ENCODE peak calls at places on chromosomes 6 and 20, in seven cellular contexts. C is IMR-90, E is H9, O is neuronal stem cell, Q is H1, R is mesendoderm, W is mesenchymal stem cell. I is an unnamed sample.

GRCh38 chr20:23608251-23608846 is 2.6 kb upstream of the CST9 start:
- DNase-seq in C (no peak), E (peak; percentile 25), O (no peak), Q (peak; percentile 48), R (no peak), W (no peak), I (no peak)

GRCh38 chr20:5931411-5931810 is 18.9 kb downstream of the TRMT6 start:
- DNase-seq in C (no peak), E (no peak), O (no peak), Q (no peak), R (no peak), W (no peak), I (no peak)

GRCh38 chr6:168035098-168035660 is 37.7 kb downstream of the KIF25 start:
- DNase-seq in C (peak; percentile 78), E (peak; percentile 83), O (no peak), Q (no peak), R (peak; percentile 59), W (peak; percentile 93), I (peak; percentile 54)

GRCh38 chr6:40997256-40997957 is 41.6 kb downstream of the UNC5CL start:
- DNase-seq in C (peak; percentile 78), E (peak; percentile 88), O (peak; percentile 82), Q (peak; percentile 63), R (peak; percentile 99), W (peak; percentile 88), I (no peak)

GRCh38 chr20:59598625-59599310 is 5.6 kb upstream of the PHACTR3 start:
- DNase-seq in C (no peak), E (peak; percentile 70), O (peak; percentile 32), Q (peak; percentile 65), R (peak; percentile 52), W (no peak), I (peak; percentile 16)

GRCh38 chr6:118537579-118537978 is 10.5 kb upstream of the PLN start:
- DNase-seq in C (no peak), E (no peak), O (no peak), Q (no peak), R (no peak), W (peak; percentile 37), I (no peak)

GRCh38 chr6:106974999-106975698 is 620 bp upstream of the CD24 start:
- DNase-seq in C (no peak), E (peak; percentile 70), O (peak; percentile 71), Q (peak; percentile 82), R (peak; percentile 76), W (peak; percentile 33), I (peak; percentile 80)

GRCh38 chr6:12440981-12441380 is 150.8 kb downstream of the EDN1 start:
- DNase-seq in C (peak; percentile 9), E (no peak), O (peak; percentile 20), Q (no peak), R (no peak), W (peak; percentile 19), I (no peak)

GRCh38 chr6:130517444-130517931 is 151.7 kb downstream of the TMEM200A start:
- DNase-seq in C (peak; percentile 20), E (no peak), O (no peak), Q (no peak), R (no peak), W (no peak), I (peak; percentile 25)

GRCh38 chr6:52124126-52125121 is 37.0 kb upstream of the PKHD1 start:
- DNase-seq in C (no peak), E (no peak), O (no peak), Q (no peak), R (no peak), W (no peak), I (no peak)

GRCh38 chr6:83536034-83536646 is 23.8 kb downstream of the PRSS35 start:
- DNase-seq in C (peak; percentile 53), E (peak; percentile 60), O (peak; percentile 46), Q (peak; percentile 84), R (peak; percentile 73), W (peak; percentile 40), I (peak; percentile 59)

GRCh38 chr6:156988276-156989158 is 211.3 kb downstream of the ARID1B start:
- DNase-seq in C (no peak), E (no peak), O (no peak), Q (no peak), R (peak; percentile 73), W (peak; percentile 57), I (peak; percentile 49)

GRCh38 chr6:157893238-157893637 is 70.2 kb downstream of the SNX9 start:
- DNase-seq in C (no peak), E (no peak), O (no peak), Q (no peak), R (no peak), W (no peak), I (no peak)

GRCh38 chr20:2840967-2841531 is 504 bp downstream of the VPS16 start:
- DNase-seq in C (peak; percentile 72), E (peak; percentile 61), O (no peak), Q (peak; percentile 76), R (peak; percentile 46), W (peak; percentile 91), I (no peak)

GRCh38 chr20:33442136-33443005 is 1.2 kb downstream of the SNTA1 start:
- DNase-seq in C (no peak), E (no peak), O (no peak), Q (no peak), R (no peak), W (no peak), I (no peak)

GRCh38 chr6:47288245-47289090 is 21.2 kb downstream of the TNFRSF21 start:
- DNase-seq in C (no peak), E (no peak), O (no peak), Q (no peak), R (no peak), W (no peak), I (no peak)

GRCh38 chr6:11585426-11586016 is 48.0 kb downstream of the TMEM170B start:
- DNase-seq in C (peak; percentile 79), E (no peak), O (peak; percentile 43), Q (no peak), R (peak; percentile 73), W (peak; percentile 74), I (peak; percentile 81)

GRCh38 chr6:73879466-73879865 is 183.5 kb downstream of the CD109 start:
- DNase-seq in C (no peak), E (no peak), O (no peak), Q (no peak), R (no peak), W (no peak), I (no peak)

GRCh38 chr6:44116643-44117382 is 10.4 kb downstream of the MRPL14 start:
- DNase-seq in C (peak; percentile 93), E (no peak), O (no peak), Q (no peak), R (no peak), W (peak; percentile 91), I (peak; percentile 67)

GRCh38 chr6:64817525-64817924 is 889.5 kb downstream of the EYS start:
- DNase-seq in C (no peak), E (no peak), O (no peak), Q (no peak), R (no peak), W (no peak), I (no peak)

GRCh38 chr6:152277826-152278247 is 359.3 kb downstream of the SYNE1 start:
- DNase-seq in C (no peak), E (no peak), O (no peak), Q (no peak), R (no peak), W (no peak), I (no peak)

GRCh38 chr6:38035478-38035877 is 216.0 kb downstream of the ZFAND3 start:
- DNase-seq in C (no peak), E (no peak), O (no peak), Q (no peak), R (no peak), W (no peak), I (no peak)

GRCh38 chr20:31821427-31821826 is 2.3 kb downstream of the MYLK2 start:
- DNase-seq in C (no peak), E (no peak), O (no peak), Q (no peak), R (no peak), W (no peak), I (no peak)

GRCh38 chr6:133965817-133966360 is 12.9 kb downstream of the TBPL1 start:
- DNase-seq in C (peak; percentile 13), E (no peak), O (no peak), Q (no peak), R (no peak), W (no peak), I (no peak)

GRCh38 chr20:32490942-32491763 is 94.0 kb downstream of the NOL4L start:
- DNase-seq in C (no peak), E (no peak), O (no peak), Q (no peak), R (no peak), W (no peak), I (no peak)

GRCh38 chr6:154448448-154449096 is 61.9 kb downstream of the CNKSR3 start:
- DNase-seq in C (peak; percentile 93), E (no peak), O (no peak), Q (no peak), R (no peak), W (peak; percentile 91), I (no peak)

GRCh38 chr6:36319834-36320233 is 16.9 kb downstream of the BNIP5 start:
- DNase-seq in C (no peak), E (no peak), O (no peak), Q (no peak), R (no peak), W (no peak), I (no peak)
- H3K18ac ChIP-seq in C (no peak overlapping the region), E (no peak overlapping the region), O (no peak overlapping the region), Q (no peak overlapping the region), R (no peak overlapping the region), W (no peak overlapping the region), I (no peak overlapping the region)

GRCh38 chr6:143397229-143398222 is 53.0 kb downstream of the ADAT2 start:
- DNase-seq in C (peak; percentile 46), E (peak; percentile 70), O (no peak), Q (no peak), R (peak; percentile 99), W (peak; percentile 40), I (peak; percentile 98)

GRCh38 chr6:143390278-143390677 is 60.2 kb downstream of the ADAT2 start:
- DNase-seq in C (no peak), E (no peak), O (no peak), Q (no peak), R (no peak), W (no peak), I (no peak)

GRCh38 chr6:143396497-143397228 is 53.8 kb downstream of the ADAT2 start:
- DNase-seq in C (no peak), E (no peak), O (no peak), Q (no peak), R (no peak), W (no peak), I (peak; percentile 49)

GRCh38 chr6:143395699-143396098 is 54.8 kb downstream of the ADAT2 start:
- DNase-seq in C (no peak), E (no peak), O (no peak), Q (no peak), R (no peak), W (no peak), I (no peak)

GRCh38 chr6:143394351-143394750 is 56.1 kb downstream of the ADAT2 start:
- DNase-seq in C (no peak), E (no peak), O (no peak), Q (no peak), R (no peak), W (no peak), I (no peak)
- H3K18ac ChIP-seq in C (no peak overlapping the region), E (no peak overlapping the region), O (no peak overlapping the region), Q (no peak overlapping the region), R (no peak overlapping the region), W (no peak overlapping the region), I (no peak overlapping the region)

GRCh38 chr6:5846889-5847288 is 159.8 kb downstream of the NRN1 start:
- DNase-seq in C (no peak), E (no peak), O (no peak), Q (no peak), R (no peak), W (no peak), I (no peak)
- H3K18ac ChIP-seq in C (no peak overlapping the region), E (no peak overlapping the region), O (no peak overlapping the region), Q (no peak overlapping the region), R (no peak overlapping the region), W (no peak overlapping the region), I (no peak overlapping the region)

GRCh38 chr6:21593412-21593926 is at the start of gene SOX4:
- DNase-seq in C (peak; percentile 98), E (peak; percentile 97), O (peak; percentile 93), Q (peak; percentile 91), R (peak; percentile 99), W (peak; percentile 99), I (peak; percentile 90)
- H3K18ac ChIP-seq in C (peak within 1 kb of the TSS; percentile 47), E (peak within 1 kb of the TSS; percentile 9), O (peak within 1 kb of the TSS; percentile 99), Q (peak within 1 kb of the TSS; percentile 91), R (peak within 1 kb of the TSS; percentile 94), W (peak within 1 kb of the TSS; percentile 99), I (peak within 1 kb of the TSS; percentile 99)

I was measured in trophoblast cell.